ENCODE peak calls at places on chromosome X, in eight cellular contexts. B is aorta, T is AG04449, R is fibroblast of lung, I is skeletal muscle cell, A is pancreas, Y is AG04450, D is mesendoderm. Q is an unnamed sample.

GRCh38 chrX:101918746-101919145 is 13.1 kb downstream of the ZMAT1 start:
- DNase-seq in B (no peak), T (no peak), R (no peak), I (no peak), A (no peak), Y (no peak), D (no peak), Q (no peak)

GRCh38 chrX:143664302-143664701 is 28.4 kb upstream of the SLITRK4 start:
- DNase-seq in B (no peak), T (no peak), R (peak; percentile 4), I (no peak), A (no peak), Y (no peak), D (peak; percentile 18), Q (no peak)

GRCh38 chrX:27583976-27584375 is 6.2 kb upstream of the DCAF8L2 start:
- DNase-seq in B (no peak), T (no peak), R (peak; percentile 37), I (no peak), A (no peak), Y (no peak), D (no peak), Q (no peak)

GRCh38 chrX:154731881-154732280 is 19.0 kb downstream of the GAB3 start:
- DNase-seq in B (no peak), T (no peak), R (peak; percentile 65), I (no peak), A (no peak), Y (no peak), D (peak; percentile 17), Q (no peak)

GRCh38 chrX:98379134-98379533 is 1495.4 kb downstream of the RPA4 start:
- DNase-seq in B (no peak), T (no peak), R (no peak), I (no peak), A (no peak), Y (no peak), D (no peak), Q (no peak)

GRCh38 chrX:53125506-53125905 is 31.6 kb downstream of the KANTR start:
- DNase-seq in B (no peak), T (no peak), R (peak; percentile 31), I (no peak), A (no peak), Y (no peak), D (no peak), Q (no peak)

GRCh38 chrX:74493806-74494205 is 72.5 kb downstream of the SLC16A2 start:
- DNase-seq in B (no peak), T (no peak), R (no peak), I (no peak), A (no peak), Y (no peak), D (no peak), Q (no peak)

GRCh38 chrX:15973299-15973698 is 118.7 kb upstream of the AP1S2 start:
- DNase-seq in B (no peak), T (no peak), R (peak; percentile 39), I (no peak), A (peak; percentile 16), Y (no peak), D (peak; percentile 85), Q (no peak)

GRCh38 chrX:113400193-113400704 is 559.6 kb upstream of the AMOT start:
- DNase-seq in B (no peak), T (no peak), R (no peak), I (no peak), A (no peak), Y (no peak), D (peak; percentile 76), Q (no peak)

GRCh38 chrX:20285513-20285912 is 18.8 kb upstream of the RPS6KA3 start:
- DNase-seq in B (no peak), T (no peak), R (no peak), I (no peak), A (no peak), Y (no peak), D (no peak), Q (no peak)

GRCh38 chrX:3231766-3232165 is 114.7 kb downstream of the MXRA5 start:
- DNase-seq in B (no peak), T (no peak), R (no peak), I (no peak), A (no peak), Y (no peak), D (no peak), Q (no peak)

DNA sequence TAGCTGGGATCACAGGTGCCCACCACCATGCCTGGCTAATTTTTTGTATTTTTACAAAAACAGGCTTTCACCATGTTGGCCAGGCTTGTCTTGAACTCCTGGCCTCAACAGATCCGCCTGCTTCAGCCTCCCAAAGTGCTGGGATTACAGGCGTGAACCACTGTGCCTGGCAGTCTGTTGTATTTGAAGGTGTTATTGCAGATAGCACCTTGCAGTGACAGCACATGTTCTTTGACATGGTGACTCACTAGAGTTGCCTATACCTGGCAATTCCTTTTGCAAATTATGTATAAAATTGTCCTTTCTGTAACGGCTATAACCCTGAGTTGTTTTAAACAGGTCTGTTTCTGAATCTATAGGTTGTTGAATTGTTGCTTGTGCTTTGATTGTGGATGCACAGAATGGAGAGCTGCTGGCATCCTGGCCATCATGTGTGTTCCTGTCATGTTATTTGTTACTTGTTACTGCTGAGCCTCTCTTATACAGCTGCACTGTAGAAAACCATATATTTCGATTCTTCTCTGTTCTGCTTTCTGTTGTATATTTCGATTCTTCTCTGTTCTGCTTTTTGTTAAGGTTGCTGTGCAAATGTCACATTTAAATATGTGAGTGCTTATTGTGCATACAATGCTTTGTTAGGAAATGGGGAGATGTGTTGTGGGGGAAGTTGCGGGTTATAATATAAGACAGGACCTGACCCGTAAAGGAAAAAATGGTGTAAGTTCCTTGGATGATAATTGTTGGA is 8.1 kb downstream of the OGT start:
- DNase-seq in B (no peak), T (no peak), R (no peak), I (no peak), A (no peak), Y (no peak), D (peak; percentile 24), Q (no peak)
- H3K4me3 ChIP-seq in B (no peak overlapping the region), T (no peak overlapping the region), R (no peak overlapping the region), I (no peak overlapping the region), A (no peak overlapping the region), Y (no peak overlapping the region), D (no peak overlapping the region), Q (no peak overlapping the region)

GRCh38 chrX:70445197-70445656 is 592 bp downstream of the DLG3 start:
- DNase-seq in B (no peak), T (no peak), R (no peak), I (no peak), A (no peak), Y (no peak), D (no peak), Q (no peak)

GRCh38 chrX:70449457-70449966 is 4.9 kb downstream of the DLG3 start:
- DNase-seq in B (no peak), T (no peak), R (no peak), I (no peak), A (no peak), Y (no peak), D (no peak), Q (no peak)

GRCh38 chrX:70446380-70447350 is 2.0 kb downstream of the DLG3 start:
- DNase-seq in B (no peak), T (no peak), R (no peak), I (no peak), A (no peak), Y (no peak), D (no peak), Q (no peak)

GRCh38 chrX:70444326-70445196 is at the start of gene DLG3:
- DNase-seq in B (no peak), T (no peak), R (peak; percentile 44), I (no peak), A (no peak), Y (no peak), D (peak; percentile 56), Q (no peak)

GRCh38 chrX:70445876-70446275 is 1.2 kb downstream of the DLG3 start:
- DNase-seq in B (no peak), T (no peak), R (no peak), I (no peak), A (no peak), Y (no peak), D (no peak), Q (no peak)
- H3K4me3 ChIP-seq in B (no peak overlapping the region), T (no peak overlapping the region), R (no peak overlapping the region), I (no peak overlapping the region), A (no peak overlapping the region), Y (no peak overlapping the region), D (no peak overlapping the region), Q (no peak overlapping the region)

GRCh38 chrX:145823132-145823531 is 5.5 kb downstream of the SLITRK2 start:
- DNase-seq in B (no peak), T (no peak), R (no peak), I (no peak), A (no peak), Y (no peak), D (no peak), Q (no peak)

GRCh38 chrX:145826466-145826865 is 8.8 kb downstream of the SLITRK2 start:
- DNase-seq in B (no peak), T (no peak), R (no peak), I (no peak), A (no peak), Y (no peak), D (no peak), Q (no peak)

GRCh38 chrX:145821898-145822567 is 4.4 kb downstream of the SLITRK2 start:
- DNase-seq in B (no peak), T (no peak), R (no peak), I (no peak), A (no peak), Y (no peak), D (no peak), Q (no peak)

GRCh38 chrX:145821291-145821897 is 3.8 kb downstream of the SLITRK2 start:
- DNase-seq in B (peak; percentile 46), T (no peak), R (peak; percentile 45), I (no peak), A (no peak), Y (no peak), D (peak; percentile 87), Q (no peak)

DNA sequence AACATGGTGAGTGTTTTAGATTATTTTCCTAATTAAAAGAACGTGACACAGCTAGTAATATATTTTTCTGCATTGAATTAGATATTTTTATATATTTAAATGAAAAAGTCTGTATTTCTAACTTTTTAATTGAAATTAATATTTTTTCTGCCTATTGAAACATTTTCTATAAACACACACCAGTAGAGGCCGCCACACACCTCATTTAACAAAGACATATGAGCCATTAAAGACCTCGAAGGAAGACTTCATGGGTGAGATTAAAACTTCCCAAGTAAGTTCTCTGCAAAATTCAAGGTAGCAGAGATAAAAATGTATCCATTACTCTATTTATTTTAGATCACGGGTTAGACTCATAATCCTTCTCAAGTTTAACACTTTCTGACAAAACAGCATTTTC is 8.3 kb downstream of the SLITRK2 start:
- DNase-seq in B (no peak), T (no peak), R (peak; percentile 43), I (no peak), A (peak; percentile 23), Y (no peak), D (no peak), Q (no peak)
- H3K4me3 ChIP-seq in B (no peak overlapping the region), T (no peak overlapping the region), R (no peak overlapping the region), I (no peak overlapping the region), A (no peak overlapping the region), Y (no peak overlapping the region), D (no peak overlapping the region), Q (no peak overlapping the region)

DNA sequence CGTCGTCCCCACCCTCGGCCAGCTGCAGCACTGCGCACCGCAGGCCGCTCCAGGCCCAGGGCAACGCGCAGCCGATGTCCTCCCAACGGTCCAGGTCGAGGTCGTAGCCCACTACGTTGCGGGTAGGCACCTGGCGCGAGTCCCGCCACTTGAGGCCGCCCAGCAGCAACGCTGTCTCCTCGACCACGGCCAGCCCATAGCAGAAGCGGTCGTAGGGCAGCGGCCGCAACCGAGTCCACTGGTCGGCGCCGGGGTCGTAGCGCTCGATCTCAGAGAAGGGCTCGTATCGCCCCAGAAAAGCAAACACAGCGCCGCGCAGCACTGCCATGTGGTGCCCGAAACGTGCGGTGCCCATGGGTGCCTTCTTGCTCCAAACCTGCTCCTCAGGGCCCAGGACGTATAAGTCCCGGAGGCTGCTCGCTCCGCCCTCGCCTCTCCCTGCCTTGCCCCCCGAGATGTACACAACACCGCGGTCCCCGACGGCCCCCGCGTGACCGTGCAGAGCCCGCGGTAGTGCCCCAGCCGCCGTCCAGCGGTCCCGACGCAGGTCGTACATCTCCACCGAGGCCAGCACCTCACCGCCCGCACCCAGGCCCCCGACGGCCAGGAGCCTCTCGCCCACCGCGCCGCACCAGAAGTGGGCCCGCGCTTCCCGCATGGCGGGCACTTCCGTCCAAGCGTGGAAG is 2.1 kb downstream of the KLHL34 start:
- DNase-seq in B (no peak), T (no peak), R (no peak), I (no peak), A (no peak), Y (no peak), D (no peak), Q (no peak)
- H3K4me3 ChIP-seq in B (no peak overlapping the region), T (no peak overlapping the region), R (no peak overlapping the region), I (no peak overlapping the region), A (no peak overlapping the region), Y (no peak overlapping the region), D (no peak overlapping the region), Q (no peak overlapping the region)

Q was measured in BJ.